ENCODE peak calls at places on chromosomes 5 and 9, in six cellular contexts. Z, M, T, Q, R and V are unnamed samples.

GRCh38 chr5:173458819-173459218 is 130.6 kb upstream of the STC2 start:
- DNase-seq in T (no peak), M (no peak), Q (no peak), Z (no peak), R (no peak), V (no peak)

GRCh38 chr9:24011206-24011605 is 185.2 kb upstream of the ELAVL2 start:
- DNase-seq in Z (no peak), M (no peak), T (no peak), R (no peak), Q (no peak), V (no peak)

GRCh38 chr9:97788763-97789663 is 64.0 kb upstream of the FOXE1 start:
- DNase-seq in R (peak), Z (no peak), M (no peak), Q (no peak), T (no peak), V (no peak)

GRCh38 chr5:41414598-41414997 is 95.8 kb downstream of the PLCXD3 start:
- DNase-seq in Z (no peak), M (peak), Q (no peak), R (no peak), T (peak), V (no peak)

GRCh38 chr9:21764736-21765245 is 37.6 kb upstream of the MTAP start:
- DNase-seq in T (peak), Q (no peak), R (no peak), Z (no peak), M (no peak), V (no peak)

GRCh38 chr9:114804504-114804903 is 1.3 kb downstream of the TNFSF15 start:
- DNase-seq in T (peak), R (no peak), Q (peak), Z (no peak), M (peak), V (no peak)

GRCh38 chr5:139710370-139711066 is 62.4 kb downstream of the CXXC5 start:
- DNase-seq in Q (peak), M (no peak), R (no peak), Z (peak), T (peak), V (peak)

GRCh38 chr5:176817369-176817841 is 7.0 kb downstream of the UNC5A start:
- DNase-seq in Z (no peak), M (no peak), R (no peak), T (no peak), Q (no peak), V (no peak)

GRCh38 chr9:131625848-131626670 is 80.7 kb downstream of the PRRT1B start:
- DNase-seq in Q (no peak), M (no peak), R (no peak), T (peak), Z (no peak), V (no peak)

GRCh38 chr9:77707696-77708095 is 59.6 kb upstream of the GNA14 start:
- DNase-seq in Z (no peak), M (peak), T (peak), R (no peak), Q (peak), V (peak)

GRCh38 chr5:151115272-151115905 is 34.6 kb upstream of the TNIP1 start:
- DNase-seq in R (peak), T (peak), Q (peak), M (no peak), Z (peak), V (peak)

GRCh38 chr5:31936699-31937098 is 237.4 kb downstream of the GOLPH3 start:
- DNase-seq in T (no peak), Q (no peak), R (no peak), Z (no peak), M (no peak), V (no peak)

GRCh38 chr9:591292-591691 is 250.2 kb upstream of the DMRT1 start:
- DNase-seq in Q (peak), T (no peak), R (no peak), Z (no peak), M (no peak), V (peak)

GRCh38 chr5:172872997-172873491 is 39.0 kb downstream of the ERGIC1 start:
- DNase-seq in T (peak), R (no peak), Q (peak), M (no peak), Z (no peak), V (no peak)

GRCh38 chr9:15722888-15723287 is 170.0 kb downstream of the CCDC171 start:
- DNase-seq in T (peak), R (no peak), Q (no peak), M (no peak), Z (no peak), V (no peak)

GRCh38 chr5:148163345-148163744 is 5.0 kb upstream of the SPINK14 start:
- DNase-seq in R (no peak), M (no peak), T (no peak), Z (no peak), Q (no peak), V (no peak)

GRCh38 chr5:172740483-172741205 is 30.4 kb downstream of the DUSP1 start:
- DNase-seq in Z (no peak), Q (no peak), M (peak), R (no peak), T (peak), V (no peak)

GRCh38 chr5:132486318-132487094 is 4.1 kb downstream of the IRF1 start:
- DNase-seq in Q (no peak), Z (no peak), M (no peak), R (no peak), T (no peak), V (peak)

GRCh38 chr9:72533322-72533721 is 11.9 kb downstream of the TMC1 start:
- DNase-seq in Q (no peak), Z (no peak), M (no peak), T (peak), R (no peak), V (no peak)

GRCh38 chr5:63963926-63964325 is 1.7 kb upstream of the HTR1A start:
- DNase-seq in T (no peak), M (no peak), Z (no peak), Q (no peak), R (no peak), V (no peak)

DNA sequence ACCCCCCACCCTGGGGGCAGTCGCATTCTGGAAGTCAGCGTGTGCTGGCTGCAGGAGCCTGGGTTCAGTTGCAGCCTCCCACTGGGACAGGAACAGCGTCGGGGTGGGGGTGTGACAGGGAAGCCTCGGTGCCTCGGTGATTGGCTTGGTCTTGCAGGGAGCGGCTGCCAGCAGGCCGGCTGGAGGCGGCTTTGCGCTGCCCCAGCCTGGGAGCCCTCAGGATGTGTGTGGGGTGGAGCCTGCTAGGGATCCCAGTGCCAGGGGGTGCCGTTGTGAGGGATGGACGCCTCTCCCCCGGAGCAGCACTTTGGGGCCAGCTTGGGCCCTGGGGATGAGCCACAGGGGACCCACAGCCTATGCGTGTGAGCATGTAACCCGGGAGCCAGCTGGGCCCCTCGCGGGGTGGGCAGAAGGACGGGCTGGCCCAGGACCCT is 101.3 kb downstream of the RGS3 start:
- DNase-seq in Z (no peak), T (peak), M (no peak), Q (peak), R (peak), V (peak)
- H3K4me3 ChIP-seq in Z (no peak), T (peak), M (peak), Q (peak), R (no peak), V (peak)

GRCh38 chr9:108512426-108513173 is 343.2 kb downstream of the ACTL7B start:
- DNase-seq in R (no peak), M (no peak), Q (no peak), Z (no peak), T (no peak), V (no peak)
- TF ChIP-seq CTCF in R (no peak), M (no peak), Q (no peak), Z (no peak), T (no peak), V (no peak)

GRCh38 chr9:124284237-124284831 is 26.6 kb downstream of the NEK6 start:
- DNase-seq in Q (no peak), Z (no peak), T (peak), R (peak), M (no peak), V (no peak)
- H3K4me3 ChIP-seq in Q (no peak), Z (no peak), T (no peak), R (peak), M (no peak), V (no peak)

GRCh38 chr9:136243631-136244030 is 2.0 kb downstream of the QSOX2 start:
- DNase-seq in R (no peak), T (no peak), M (no peak), Q (no peak), Z (no peak), V (no peak)
- TF ChIP-seq CTCF in R (no peak), T (no peak), M (no peak), Q (no peak), Z (no peak), V (no peak)

GRCh38 chr5:123089971-123090640 is 1.1 kb downstream of the PRDM6 start:
- DNase-seq in Q (no peak), Z (no peak), M (no peak), R (no peak), T (no peak), V (no peak)
- H3K4me3 ChIP-seq in Q (peak), Z (no peak), M (peak), R (peak), T (peak), V (peak)